ENCODE peak calls at places on chromosomes 3 and 15, in four cellular contexts. F is CD4-positive, alpha-beta T cell; G is astrocyte; U is dorsolateral prefrontal cortex. W is an unnamed sample.

GRCh38 chr3:112097378-112097777 is 11.2 kb downstream of the C3orf52 start:
- DNase-seq in F (no peak), G (peak), U (no peak), W (no peak)

GRCh38 chr3:25386686-25387271 is 41.3 kb upstream of the RARB start:
- DNase-seq in F (no peak), G (no peak), U (no peak), W (no peak)

GRCh38 chr15:98899266-98900021 is 108.1 kb downstream of the PGPEP1L start:
- DNase-seq in F (no peak), G (peak), U (no peak), W (no peak)

GRCh38 chr15:67134577-67135492 is 69.4 kb downstream of the SMAD3 start:
- DNase-seq in F (no peak), G (no peak), U (no peak), W (no peak)

GRCh38 chr3:196203833-196204232 is 7.4 kb downstream of the ZDHHC19 start:
- DNase-seq in F (no peak), G (no peak), U (no peak), W (no peak)

GRCh38 chr3:27554706-27555105 is 70.5 kb upstream of the SLC4A7 start:
- DNase-seq in F (no peak), G (no peak), U (no peak), W (no peak)

GRCh38 chr3:148861277-148861869 is 3.7 kb upstream of the CPA3 start:
- DNase-seq in F (no peak), G (no peak), U (no peak), W (no peak)

GRCh38 chr3:10551821-10552630 is 46.6 kb upstream of the ATP2B2 start:
- DNase-seq in F (peak), G (peak), U (peak), W (no peak)

GRCh38 chr3:171854649-171855305 is 11.6 kb downstream of the TMEM212 start:
- DNase-seq in F (no peak), G (no peak), U (no peak), W (no peak)

GRCh38 chr3:49593046-49593445 is 38.8 kb downstream of the BSN start:
- DNase-seq in F (no peak), G (no peak), U (no peak), W (no peak)

GRCh38 chr15:74322558-74323180 is 44.8 kb downstream of the CYP11A1 start:
- DNase-seq in F (peak), G (no peak), U (peak), W (peak)

GRCh38 chr15:43215961-43216360 is 4.9 kb downstream of the EPB42 start:
- DNase-seq in F (no peak), G (no peak), U (no peak), W (no peak)

GRCh38 chr3:188938999-188939398 is 232.8 kb upstream of the TPRG1 start:
- DNase-seq in F (no peak), G (no peak), U (no peak), W (no peak)

GRCh38 chr3:128215290-128215689 is 62.0 kb downstream of the EEFSEC start:
- DNase-seq in F (no peak), G (no peak), U (no peak), W (no peak)

GRCh38 chr3:138381950-138382715 is 33.8 kb downstream of the MRAS start:
- DNase-seq in F (no peak), G (peak), U (peak), W (no peak)

GRCh38 chr3:48287034-48287433 is 46.1 kb downstream of the ZNF589 start:
- DNase-seq in F (no peak), G (no peak), U (no peak), W (no peak)

GRCh38 chr15:39028069-39028468 is 463.5 kb upstream of the RASGRP1 start:
- DNase-seq in F (no peak), G (peak), U (no peak), W (no peak)

GRCh38 chr15:41941644-41942415 is 30.5 kb downstream of the EHD4 start:
- DNase-seq in F (no peak), G (no peak), U (no peak), W (no peak)

GRCh38 chr3:150454085-150454484 is 46.0 kb downstream of the TSC22D2 start:
- DNase-seq in F (no peak), G (no peak), U (no peak), W (no peak)

GRCh38 chr3:149706905-149707304 is 45.4 kb downstream of the COMMD2 start:
- DNase-seq in F (no peak), G (no peak), U (no peak), W (no peak)

GRCh38 chr3:37447732-37448131 is 273.4 kb upstream of the LRRFIP2 start:
- DNase-seq in F (no peak), G (no peak), U (no peak), W (no peak)

GRCh38 chr3:194324823-194325327 is 26.3 kb downstream of the CPN2 start:
- DNase-seq in F (no peak), G (no peak), U (no peak), W (no peak)

GRCh38 chr3:166696104-166696503 is 684.0 kb downstream of the ZBBX start:
- DNase-seq in F (no peak), G (no peak), U (no peak), W (no peak)

GRCh38 chr3:53748512-53749271 is 97.5 kb downstream of the CHDH start:
- DNase-seq in F (no peak), G (no peak), U (no peak), W (no peak)

GRCh38 chr3:174336774-174337173 is 522.4 kb upstream of the NAALADL2 start:
- DNase-seq in F (no peak), G (no peak), U (no peak), W (no peak)

GRCh38 chr3:27324695-27325094 is 44.5 kb downstream of the NEK10 start:
- DNase-seq in F (no peak), G (no peak), U (no peak), W (no peak)

GRCh38 chr15:67859331-67859946 is 19.6 kb upstream of the RNU6-1 start:
- DNase-seq in F (no peak), G (no peak), U (no peak), W (no peak)

GRCh38 chr3:132595036-132595435 is 2.0 kb upstream of the ACKR4 start:
- DNase-seq in F (no peak), G (peak), U (no peak), W (no peak)

GRCh38 chr15:88938802-88939485 is 25.8 kb upstream of the MFGE8 start:
- DNase-seq in F (no peak), G (no peak), U (no peak), W (no peak)
- TF ChIP-seq CTCF in F (no peak), G (no peak), U (no peak), W (no peak)

GRCh38 chr15:88814393-88814792 is 11.2 kb downstream of the ACAN start:
- DNase-seq in F (no peak), G (no peak), U (no peak), W (no peak)
- TF ChIP-seq CTCF in F (no peak), G (no peak), U (no peak), W (no peak)

DNA sequence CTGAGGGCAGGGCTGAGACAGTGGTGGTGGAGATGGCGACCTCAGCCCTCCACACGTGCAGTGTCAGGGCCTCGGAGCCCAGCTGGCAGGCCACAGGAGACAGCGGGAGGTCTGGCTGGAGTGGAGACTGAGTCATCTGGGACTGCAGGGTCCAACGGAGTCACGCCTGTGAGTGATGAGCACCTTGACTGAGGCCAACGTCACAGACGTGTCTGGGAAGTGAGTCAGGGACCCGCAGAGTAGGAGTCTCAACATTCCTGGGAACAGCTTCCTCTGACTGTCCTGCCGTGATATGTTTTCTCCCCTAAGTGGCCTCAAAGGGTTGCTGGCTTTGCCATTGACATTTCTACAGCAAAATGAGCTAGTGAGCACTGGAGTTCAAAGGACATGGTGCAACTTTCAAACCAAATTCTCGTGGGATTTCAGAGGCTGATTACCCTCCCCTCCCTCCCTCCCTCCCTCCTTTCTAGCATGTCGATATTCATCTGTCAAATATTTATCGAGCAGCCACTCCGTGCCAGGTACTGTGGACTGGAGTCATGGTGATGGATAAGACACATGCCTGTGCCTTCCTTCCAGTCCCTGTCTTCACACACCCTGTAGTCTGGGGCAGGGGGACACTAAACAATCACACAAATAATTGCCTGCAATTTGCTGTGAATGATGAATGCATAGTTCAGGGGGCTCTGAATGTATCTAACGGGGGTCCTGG is 53.3 kb upstream of the AMOTL2 start:
- DNase-seq in F (no peak), G (peak), U (no peak), W (no peak)
- TF ChIP-seq CTCF in F (no peak), G (no peak), U (no peak), W (no peak)

GRCh38 chr15:70259640-70260066 is 161.9 kb upstream of the TLE3 start:
- DNase-seq in F (no peak), G (no peak), U (no peak), W (no peak)
- TF ChIP-seq CTCF in F (no peak), G (no peak), U (no peak), W (no peak)

DNA sequence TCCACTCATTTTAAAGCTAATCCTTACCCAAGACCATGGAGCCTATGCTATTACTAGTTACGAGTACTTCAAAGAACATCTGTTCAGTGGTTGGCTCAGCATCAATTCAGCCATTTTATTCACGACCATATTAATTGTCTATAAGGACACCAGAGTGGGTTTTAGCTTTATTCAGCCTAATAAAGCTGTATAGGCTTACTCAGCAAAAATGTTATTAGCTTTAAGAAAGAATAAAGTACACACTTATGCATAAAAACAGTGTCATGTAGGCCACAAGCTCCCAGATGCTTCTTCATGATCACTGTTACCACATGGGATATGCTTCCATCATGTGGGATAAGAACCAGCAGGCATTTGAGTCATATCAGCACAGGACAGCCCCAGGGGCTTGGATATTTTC is 87.4 kb upstream of the GPR149 start:
- DNase-seq in F (no peak), G (no peak), U (no peak), W (no peak)
- TF ChIP-seq CTCF in F (no peak), G (no peak), U (no peak), W (no peak)

GRCh38 chr3:46397111-46397510 is 9.8 kb downstream of the CCR5AS start:
- DNase-seq in F (no peak), G (no peak), U (no peak), W (no peak)
- TF ChIP-seq CTCF in F (no peak), G (no peak), U (no peak), W (no peak)

DNA sequence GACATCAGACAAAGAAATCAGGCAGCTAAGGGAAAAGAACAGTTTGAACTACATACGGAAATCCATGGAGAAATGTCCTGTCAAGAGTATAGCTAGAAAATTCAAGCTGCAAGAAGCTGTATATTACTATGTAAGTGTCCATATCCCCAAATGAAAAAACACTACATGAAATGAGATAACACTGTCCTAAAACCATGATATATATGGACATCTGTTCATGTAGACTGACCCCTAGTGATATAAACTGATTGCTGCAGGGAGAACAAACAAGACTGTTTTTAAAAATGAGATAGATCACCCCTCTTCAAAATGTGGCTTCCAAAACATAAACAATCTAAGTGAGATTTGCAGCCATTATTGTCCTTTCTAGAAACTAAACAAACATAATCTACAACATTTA is 985.6 kb downstream of the EPHA3 start:
- DNase-seq in F (no peak), G (peak), U (no peak), W (no peak)
- TF ChIP-seq CTCF in F (no peak), G (peak), U (peak), W (peak)